ENCODE peak calls at places on chromosome 9, in six cellular contexts. V, S, T, Z, A and O are unnamed samples.

GRCh38 chr9:114446036-114446435 is 58.3 kb upstream of the AKNA start:
- DNase-seq in V (no peak), S (no peak), T (no peak), Z (no peak), A (no peak), O (no peak)

GRCh38 chr9:89387970-89388867 is 69.9 kb downstream of the SECISBP2 start:
- DNase-seq in V (no peak), S (no peak), T (no peak), Z (no peak), A (no peak), O (no peak)

GRCh38 chr9:68793605-68794343 is 88.7 kb downstream of the PIP5K1B start:
- DNase-seq in V (no peak), S (no peak), T (no peak), Z (no peak), A (no peak), O (peak)

GRCh38 chr9:89425024-89425805 is 72.7 kb downstream of the SEMA4D start:
- DNase-seq in V (no peak), S (no peak), T (no peak), Z (no peak), A (no peak), O (no peak)

GRCh38 chr9:138099803-138100598 is 222.4 kb downstream of the CACNA1B start:
- DNase-seq in V (no peak), S (peak), T (no peak), Z (no peak), A (no peak), O (no peak)

GRCh38 chr9:128159073-128159783 is 837 bp upstream of the BBLN start:
- DNase-seq in V (no peak), S (no peak), T (no peak), Z (no peak), A (peak), O (peak)

GRCh38 chr9:127825319-127826051 is 22.8 kb downstream of the FPGS start:
- DNase-seq in V (peak), S (peak), T (peak), Z (no peak), A (no peak), O (no peak)

GRCh38 chr9:116633444-116633843 is 53.7 kb upstream of the TRIM32 start:
- DNase-seq in V (no peak), S (no peak), T (no peak), Z (no peak), A (no peak), O (no peak)

GRCh38 chr9:117247271-117247670 is 167.6 kb downstream of the ASTN2 start:
- DNase-seq in V (no peak), S (peak), T (peak), Z (no peak), A (no peak), O (no peak)

GRCh38 chr9:15144567-15145174 is 162.3 kb downstream of the TTC39B start:
- DNase-seq in V (no peak), S (no peak), T (no peak), Z (peak), A (no peak), O (no peak)

GRCh38 chr9:80185112-80185738 is 613.5 kb downstream of the TLE4 start:
- DNase-seq in V (peak), S (no peak), T (no peak), Z (no peak), A (no peak), O (no peak)

GRCh38 chr9:35054871-35055644 is 17.4 kb downstream of the VCP start:
- DNase-seq in V (no peak), S (no peak), T (no peak), Z (no peak), A (no peak), O (no peak)
- H3K27ac ChIP-seq in V (no peak), S (no peak), T (no peak), Z (no peak), A (no peak), O (no peak)

GRCh38 chr9:93477397-93477796 is 24.0 kb upstream of the FAM120AOS start:
- DNase-seq in V (no peak), S (no peak), T (no peak), Z (no peak), A (no peak), O (no peak)

GRCh38 chr9:93479726-93480125 is 26.3 kb upstream of the FAM120AOS start:
- DNase-seq in V (no peak), S (no peak), T (no peak), Z (no peak), A (no peak), O (no peak)

GRCh38 chr9:93480728-93481324 is 27.4 kb upstream of the FAM120AOS start:
- DNase-seq in V (no peak), S (peak), T (peak), Z (no peak), A (no peak), O (no peak)

GRCh38 chr9:93483497-93483896 is 30.1 kb upstream of the FAM120AOS start:
- DNase-seq in V (no peak), S (no peak), T (no peak), Z (no peak), A (no peak), O (no peak)

GRCh38 chr9:93480262-93480661 is 26.9 kb upstream of the FAM120AOS start:
- DNase-seq in V (no peak), S (peak), T (no peak), Z (no peak), A (no peak), O (no peak)
- H3K4me3 ChIP-seq in V (no peak), S (no peak), T (no peak), Z (no peak), A (no peak), O (no peak)

GRCh38 chr9:109138421-109138820 is 18.7 kb upstream of the TMEM245 start:
- DNase-seq in V (no peak), S (no peak), T (no peak), Z (no peak), A (no peak), O (no peak)

GRCh38 chr9:109133533-109133932 is 13.8 kb upstream of the TMEM245 start:
- DNase-seq in V (no peak), S (no peak), T (no peak), Z (no peak), A (no peak), O (no peak)

GRCh38 chr9:109134167-109134578 is 14.4 kb upstream of the TMEM245 start:
- DNase-seq in V (no peak), S (no peak), T (no peak), Z (no peak), A (no peak), O (no peak)

GRCh38 chr9:109129470-109130197 is 9.9 kb upstream of the TMEM245 start:
- DNase-seq in V (no peak), S (no peak), T (no peak), Z (no peak), A (no peak), O (no peak)

GRCh38 chr9:109132473-109133095 is 12.8 kb upstream of the TMEM245 start:
- DNase-seq in V (no peak), S (no peak), T (no peak), Z (no peak), A (no peak), O (no peak)
- H3K27ac ChIP-seq in V (peak), S (no peak), T (no peak), Z (no peak), A (no peak), O (no peak)

GRCh38 chr9:134525841-134526797 is 115.5 kb upstream of the COL5A1 start:
- DNase-seq in V (peak), S (no peak), T (no peak), Z (no peak), A (no peak), O (no peak)
- H3K4me3 ChIP-seq in V (no peak), S (no peak), T (no peak), Z (no peak), A (no peak), O (no peak)

DNA sequence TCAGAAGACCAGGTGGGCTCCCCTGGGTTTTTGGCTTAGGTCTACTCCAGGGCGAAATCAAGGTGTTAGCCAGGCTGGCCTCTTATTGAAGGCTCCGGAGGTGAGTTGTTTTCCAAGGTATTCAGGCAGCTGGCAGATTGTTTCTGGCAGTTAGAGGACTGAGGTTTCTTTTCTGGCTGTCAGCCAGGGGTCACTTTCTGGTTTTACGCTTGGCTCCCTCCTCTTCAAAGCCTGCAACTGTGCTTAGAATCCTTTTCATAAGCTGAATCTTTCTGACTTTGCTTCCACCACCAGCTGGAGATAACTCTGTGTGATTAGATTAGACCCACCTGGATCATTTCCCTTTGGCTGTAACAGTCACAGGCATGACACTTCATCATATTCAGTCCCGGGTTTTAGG is 24.6 kb downstream of the RFK start:
- DNase-seq in V (no peak), S (peak), T (peak), Z (no peak), A (peak), O (no peak)
- H3K27ac ChIP-seq in V (no peak), S (no peak), T (no peak), Z (no peak), A (no peak), O (no peak)

DNA sequence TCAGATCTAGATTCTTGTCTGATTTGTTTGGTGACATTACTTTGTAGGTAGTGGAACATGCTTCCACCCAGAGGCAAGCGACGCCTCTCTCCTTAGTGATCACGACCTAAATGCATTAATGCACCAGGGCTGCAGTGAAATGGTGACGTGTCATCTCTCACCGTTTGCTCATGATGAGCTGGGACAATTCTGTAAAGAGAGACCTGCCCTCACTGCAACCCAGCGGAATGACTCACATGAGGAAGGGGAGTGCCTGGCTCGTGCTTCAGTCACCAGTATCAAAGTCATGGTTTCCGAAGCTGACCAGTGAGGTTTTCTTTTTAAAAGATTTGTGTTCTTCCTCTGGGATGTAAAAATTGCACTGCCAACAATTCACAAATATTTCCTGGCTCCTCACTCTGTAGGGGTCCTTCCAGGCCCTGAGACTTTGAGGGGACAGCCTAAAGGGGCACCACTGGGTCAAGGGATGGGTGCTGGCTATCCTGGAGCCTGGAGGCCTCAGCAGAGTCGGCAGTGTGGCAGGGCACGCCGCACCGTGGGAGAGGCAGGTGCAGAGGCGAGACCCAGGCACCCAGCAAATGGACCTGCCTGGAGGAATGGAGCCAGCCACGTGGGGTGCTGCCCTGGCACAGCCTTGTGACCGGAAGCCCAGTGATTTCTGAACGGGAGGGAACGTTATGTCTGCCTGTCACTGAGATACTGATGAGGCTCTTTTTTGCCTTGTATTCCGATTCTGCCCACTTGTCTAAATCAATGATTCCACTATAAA is 17.3 kb downstream of the QSOX2 start:
- DNase-seq in V (no peak), S (no peak), T (no peak), Z (no peak), A (no peak), O (no peak)
- H3K4me3 ChIP-seq in V (no peak), S (no peak), T (no peak), Z (no peak), A (no peak), O (no peak)

DNA sequence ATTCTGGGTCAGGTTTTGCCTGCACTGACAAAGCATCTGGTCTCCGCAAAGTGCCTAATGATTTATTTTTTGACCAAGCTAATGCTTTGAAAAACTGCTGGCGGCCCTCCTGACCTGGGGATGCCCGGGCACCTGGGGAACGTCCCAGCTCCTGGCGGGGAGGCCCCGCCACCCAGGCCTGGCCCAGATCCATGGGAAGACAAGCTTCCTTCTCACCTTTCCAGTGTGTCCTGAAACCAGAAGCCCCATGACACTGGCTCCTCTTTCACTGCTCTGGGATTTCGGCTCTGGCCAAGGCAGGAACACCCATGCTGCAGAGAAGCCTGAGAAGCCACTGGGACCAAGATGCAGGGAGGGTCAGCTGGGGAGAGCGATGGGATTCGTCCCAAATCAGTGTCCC is 144.1 kb downstream of the SEC61B start:
- DNase-seq in V (no peak), S (no peak), T (no peak), Z (no peak), A (no peak), O (no peak)
- H3K27ac ChIP-seq in V (no peak), S (no peak), T (no peak), Z (no peak), A (no peak), O (no peak)